ENCODE peak calls at places on chromosomes 6 and 20, in nine cellular contexts. M is mesendoderm; U is AG20443; F is ovary; Z is SHP77; C is sigmoid colon; Y is NCI-H345; R is activated CD4-positive, CD25-positive, alpha-beta regulatory T cell; S is ACHN. X is an unnamed sample.

GRCh38 chr6:97240222-97240621 is 42.8 kb downstream of the MMS22L start:
- DNase-seq in M (no peak), U (peak), F (no peak), Z (no peak), C (no peak), Y (no peak), R (no peak), S (peak), X (no peak)

GRCh38 chr6:3231213-3232016 is 4.0 kb upstream of the TUBB2B start:
- DNase-seq in M (peak), U (peak), F (peak), Z (peak), C (peak), Y (peak), R (no peak), S (peak), X (no peak)

GRCh38 chr6:170404036-170404435 is 97.5 kb downstream of the FAM120B start:
- DNase-seq in M (no peak), U (no peak), F (no peak), Z (no peak), C (no peak), Y (no peak), R (no peak), S (no peak), X (no peak)

GRCh38 chr20:63071541-63072181 is 64.9 kb upstream of the BHLHE23 start:
- DNase-seq in M (peak), U (peak), F (no peak), Z (peak), C (peak), Y (peak), R (no peak), S (peak), X (peak)

GRCh38 chr6:21800948-21801438 is 207.4 kb downstream of the SOX4 start:
- DNase-seq in M (peak), U (peak), F (no peak), Z (no peak), C (no peak), Y (peak), R (no peak), S (peak), X (no peak)

GRCh38 chr20:15763344-15763743 is 809.9 kb downstream of the KIF16B start:
- DNase-seq in M (no peak), U (no peak), F (no peak), Z (no peak), C (no peak), Y (no peak), R (no peak), S (no peak), X (no peak)

GRCh38 chr6:37547564-37548061 is 47.9 kb upstream of the CCDC167 start:
- DNase-seq in M (no peak), U (no peak), F (no peak), Z (no peak), C (no peak), Y (peak), R (no peak), S (peak), X (no peak)

GRCh38 chr20:53154540-53154939 is 182.4 kb downstream of the TSHZ2 start:
- DNase-seq in M (no peak), U (no peak), F (no peak), Z (no peak), C (no peak), Y (no peak), R (no peak), S (no peak), X (no peak)

GRCh38 chr20:53878262-53879047 is 191.9 kb downstream of the BCAS1 start:
- DNase-seq in M (no peak), U (no peak), F (no peak), Z (no peak), C (no peak), Y (no peak), R (no peak), S (no peak), X (no peak)

GRCh38 chr6:99739526-99739925 is 132.9 kb downstream of the PRDM13 start:
- DNase-seq in M (no peak), U (no peak), F (no peak), Z (no peak), C (no peak), Y (peak), R (no peak), S (no peak), X (no peak)

GRCh38 chr6:161033667-161034066 is 42.1 kb downstream of the MAP3K4 start:
- DNase-seq in M (no peak), U (no peak), F (no peak), Z (peak), C (no peak), Y (no peak), R (no peak), S (no peak), X (no peak)

GRCh38 chr6:41288025-41288777 is 1.7 kb upstream of the TREM1 start:
- DNase-seq in M (no peak), U (no peak), F (no peak), Z (peak), C (no peak), Y (peak), R (no peak), S (no peak), X (no peak)

GRCh38 chr20:62428008-62428384 is 657 bp upstream of the RBBP8NL start:
- DNase-seq in M (no peak), U (no peak), F (no peak), Z (no peak), C (no peak), Y (no peak), R (no peak), S (no peak), X (no peak)